ENCODE peak calls at places on chromosomes 12 and 14, in seven cellular contexts. P is H1, G is mesenchymal stem cell, A is IMR-90, I is mesendoderm, L is H9, T is trophoblast cell. E is an unnamed sample.

GRCh38 chr14:80901260-80901659 is 40.3 kb downstream of the CEP128 start:
- DNase-seq in I (no peak), L (no peak), P (no peak), T (no peak), A (no peak), G (no peak), E (no peak)

GRCh38 chr12:52566847-52567291 is 6.8 kb downstream of the KRT74 start:
- DNase-seq in I (peak; percentile 64), P (no peak), L (no peak), T (no peak), G (no peak), A (no peak), E (no peak)

GRCh38 chr12:68310370-68310769 is 21.8 kb downstream of the MDM1 start:
- DNase-seq in P (no peak), I (no peak), A (peak; percentile 95), G (peak; percentile 42), L (no peak), T (no peak), E (no peak)

GRCh38 chr12:51421266-51421884 is 3.3 kb upstream of the SLC4A8 start:
- DNase-seq in A (peak; percentile 72), P (peak; percentile 15), G (peak; percentile 65), L (peak; percentile 77), I (peak; percentile 85), T (peak; percentile 33), E (peak; percentile 69)

GRCh38 chr12:10721654-10722501 is 1.2 kb downstream of the YBX3 start:
- DNase-seq in G (peak; percentile 97), I (peak; percentile 88), A (peak; percentile 99), P (no peak), T (peak; percentile 75), L (peak; percentile 76), E (peak; percentile 48)

GRCh38 chr14:88791629-88792571 is 853 bp downstream of the EML5 start:
- DNase-seq in P (no peak), A (no peak), I (peak; percentile 6), T (no peak), G (no peak), L (peak; percentile 37), E (peak; percentile 12)

GRCh38 chr14:89303452-89304435 is 113.3 kb downstream of the FOXN3 start:
- DNase-seq in T (peak; percentile 34), I (peak; percentile 80), G (peak; percentile 99), A (peak; percentile 95), L (no peak), P (no peak), E (no peak)

GRCh38 chr12:132850291-132850690 is 21.6 kb upstream of the GOLGA3 start:
- DNase-seq in P (no peak), A (no peak), L (no peak), G (no peak), I (no peak), T (no peak), E (no peak)

GRCh38 chr12:115402443-115403170 is 718.6 kb upstream of the TBX3 start:
- DNase-seq in P (no peak), G (no peak), A (peak; percentile 56), I (no peak), L (no peak), T (no peak), E (no peak)

GRCh38 chr12:28328967-28329366 is 138.7 kb downstream of the CCDC91 start:
- DNase-seq in P (no peak), T (no peak), L (no peak), I (no peak), G (no peak), A (no peak), E (no peak)

GRCh38 chr14:101200650-101201516 is 297.4 kb upstream of the RTL1 start:
- DNase-seq in A (no peak), I (no peak), L (peak; percentile 14), T (no peak), G (no peak), P (no peak), E (no peak)

GRCh38 chr14:95236221-95236620 is 78.9 kb upstream of the DICER1 start:
- DNase-seq in A (no peak), L (no peak), P (no peak), I (no peak), T (no peak), G (no peak), E (no peak)

GRCh38 chr12:8032242-8033152 is at the start of gene FOXJ2:
- DNase-seq in T (peak; percentile 47), L (peak; percentile 65), G (peak; percentile 73), I (peak; percentile 74), P (no peak), A (peak; percentile 58), E (peak; percentile 76)

GRCh38 chr12:105109465-105110212 is 2.1 kb downstream of the WASHC4 start:
- DNase-seq in L (no peak), P (no peak), T (no peak), I (no peak), A (peak; percentile 48), G (peak; percentile 59), E (no peak)

GRCh38 chr12:45315462-45315861 is 99.6 kb downstream of the ANO6 start:
- DNase-seq in I (peak; percentile 37), L (no peak), T (no peak), A (no peak), P (no peak), G (no peak), E (no peak)

GRCh38 chr12:52363111-52363679 is 4.1 kb downstream of the KRT85 start:
- DNase-seq in A (no peak), L (no peak), P (no peak), G (no peak), I (no peak), T (no peak), E (no peak)

GRCh38 chr12:124738636-124739467 is 124.8 kb downstream of the SCARB1 start:
- DNase-seq in I (no peak), L (no peak), T (no peak), A (peak; percentile 82), G (peak; percentile 59), P (no peak), E (peak; percentile 61)

GRCh38 chr12:19410639-19411184 is 28.6 kb upstream of the AEBP2 start:
- DNase-seq in L (no peak), G (no peak), T (no peak), A (no peak), I (no peak), P (no peak), E (no peak)

GRCh38 chr12:25723286-25723685 is 170.2 kb upstream of the LMNTD1 start:
- DNase-seq in I (no peak), A (peak; percentile 27), L (no peak), P (no peak), T (no peak), G (no peak), E (no peak)

GRCh38 chr14:100581228-100582145 is 5.7 kb downstream of the BEGAIN start:
- DNase-seq in T (no peak), G (no peak), A (no peak), I (no peak), L (no peak), P (no peak), E (no peak)

GRCh38 chr14:85093631-85094330 is 436.2 kb upstream of the FLRT2 start:
- DNase-seq in I (no peak), P (no peak), A (peak; percentile 5), G (peak; percentile 13), T (no peak), L (no peak), E (no peak)

GRCh38 chr12:121232163-121232562 is 22.2 kb downstream of the P2RX4 start:
- DNase-seq in P (no peak), L (peak; percentile 33), I (no peak), T (no peak), G (no peak), A (no peak), E (no peak)

GRCh38 chr14:90426663-90427062 is 29.8 kb downstream of the CALM1 start:
- DNase-seq in T (no peak), A (no peak), P (no peak), L (no peak), I (no peak), G (peak; percentile 15), E (no peak)

GRCh38 chr12:75294797-75295196 is 35.3 kb downstream of the CAPS2 start:
- DNase-seq in P (no peak), I (no peak), L (no peak), G (no peak), A (no peak), T (no peak), E (no peak)
- H2BK120ac ChIP-seq in P (no peak overlapping the region), I (no peak overlapping the region), L (no peak overlapping the region), G (no peak overlapping the region), A (no peak overlapping the region), T (no peak overlapping the region), E (no peak overlapping the region)

DNA sequence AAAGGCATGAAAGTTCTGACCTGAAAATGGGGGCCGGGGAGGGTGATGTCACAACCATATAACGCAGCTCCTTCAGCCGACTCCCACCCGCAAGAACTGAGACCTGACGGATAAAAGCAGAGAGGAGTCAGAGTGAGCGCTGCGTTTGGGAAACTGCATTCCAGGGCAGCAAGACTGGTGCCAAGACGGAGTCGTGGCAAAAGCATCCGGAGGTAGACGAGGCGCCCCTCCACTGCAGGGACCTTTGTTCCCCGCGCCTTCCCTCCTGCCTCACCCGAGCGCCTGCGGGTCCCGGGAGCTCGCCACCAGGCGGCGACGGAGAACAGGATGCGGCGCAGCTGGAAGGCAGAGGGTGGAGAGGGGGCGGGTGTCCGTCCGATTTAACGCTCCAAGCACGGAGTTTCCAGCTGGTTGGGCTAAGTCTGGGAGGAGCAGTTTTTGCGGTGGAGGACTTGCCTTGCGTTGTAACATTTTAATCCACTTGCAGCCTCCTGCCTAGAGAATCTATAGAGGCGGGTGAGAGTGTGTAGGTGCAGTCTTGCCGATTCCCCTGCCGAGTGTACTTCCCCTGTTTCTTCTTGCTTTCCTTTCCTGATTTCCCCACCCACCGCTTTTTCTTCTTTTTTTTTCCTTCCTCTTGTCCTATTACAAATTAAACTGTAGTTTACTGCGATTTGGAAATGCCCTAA is 1.2 kb upstream of the CPNE8 start:
- DNase-seq in G (peak; percentile 95), T (peak; percentile 84), A (no peak), I (peak; percentile 94), P (peak; percentile 65), L (peak; percentile 95), E (peak; percentile 88)
- H3K9ac ChIP-seq in G (peak overlapping the region; percentile 98), T (peak overlapping the region; percentile 35), A (no peak overlapping the region), I (peak overlapping the region; percentile 86), P (peak overlapping the region; percentile 13), L (peak overlapping the region; percentile 64), E (peak overlapping the region; percentile 83)

DNA sequence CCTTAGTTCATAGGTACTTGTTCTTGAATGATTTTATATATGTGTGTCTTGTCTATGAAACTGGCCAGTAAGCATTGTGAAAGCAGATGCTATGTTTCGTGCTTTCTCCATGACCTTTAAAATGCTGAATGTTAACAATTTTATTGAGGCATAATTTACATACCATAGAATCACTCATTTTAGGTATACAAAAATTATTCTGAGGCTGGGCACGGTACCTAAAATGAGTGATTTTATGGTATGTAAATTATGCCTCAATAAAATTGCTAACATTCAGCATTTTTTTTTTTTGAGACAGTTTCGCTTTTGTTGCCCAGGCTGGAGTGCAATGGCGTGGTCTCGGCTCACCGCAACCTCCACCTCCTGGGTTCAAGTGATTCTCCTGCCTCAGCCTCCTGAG is 6.8 kb downstream of the ESYT1 start:
- DNase-seq in A (no peak), G (no peak), L (no peak), I (no peak), P (no peak), T (no peak), E (no peak)
- H2BK120ac ChIP-seq in A (no peak overlapping the region), G (no peak overlapping the region), L (no peak overlapping the region), I (no peak overlapping the region), P (no peak overlapping the region), T (no peak overlapping the region), E (no peak overlapping the region)

DNA sequence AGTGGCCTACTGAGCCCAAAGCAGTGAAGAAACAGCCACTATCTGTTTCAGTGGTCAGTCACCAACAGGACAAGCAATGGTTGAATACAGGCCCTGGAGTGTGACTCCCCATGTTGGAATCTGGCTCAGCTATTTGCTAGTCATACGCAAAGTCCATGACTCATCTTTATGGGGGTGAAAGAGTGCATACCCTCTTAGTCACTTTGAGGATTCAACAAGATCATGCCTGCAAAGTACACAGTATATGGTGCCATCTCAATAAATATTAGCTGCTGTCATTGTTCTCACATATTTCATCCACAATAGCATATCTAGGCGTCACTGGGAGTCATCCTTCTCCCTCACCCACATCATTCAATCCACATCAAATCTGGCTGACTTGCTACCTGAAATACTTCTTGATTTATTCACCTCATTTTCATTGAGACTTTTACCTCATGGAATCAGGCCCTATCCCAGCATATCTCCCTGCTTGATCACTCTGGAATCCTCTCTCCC is 26.4 kb upstream of the STAB2 start:
- DNase-seq in T (peak; percentile 92), G (peak; percentile 96), I (peak; percentile 86), P (no peak), L (no peak), A (peak; percentile 98), E (no peak)
- H3K9ac ChIP-seq in T (no peak overlapping the region), G (peak overlapping the region; percentile 5), I (no peak overlapping the region), P (no peak overlapping the region), L (no peak overlapping the region), A (no peak overlapping the region), E (no peak overlapping the region)